ENCODE peak calls at places on chromosome 10, in seven cellular contexts. E is lower lobe of right lung; U is Peyer's patch; M is CD8-positive, alpha-beta T cell; Z is breast epithelium; S is small intestine; G is DND-41. H is an unnamed sample.

GRCh38 chr10:117259279-117259678 is 18.4 kb downstream of the SLC18A2 start:
- DNase-seq in M (no peak), E (no peak), U (no peak), Z (no peak), G (no peak), S (no peak), H (no peak)

GRCh38 chr10:58700576-58700975 is 187.9 kb downstream of the BICC1 start:
- DNase-seq in E (no peak), M (no peak), S (no peak), G (no peak), U (no peak), Z (no peak), H (no peak)

GRCh38 chr10:25745976-25746375 is 188.1 kb upstream of the MYO3A start:
- DNase-seq in M (no peak), E (no peak), G (no peak), S (no peak), Z (no peak), U (no peak), H (no peak)

GRCh38 chr10:24916365-24916764 is 36.0 kb downstream of the PRTFDC1 start:
- DNase-seq in M (no peak), S (no peak), E (no peak), G (no peak), U (no peak), Z (no peak), H (no peak)

GRCh38 chr10:33333260-33334169 is 952 bp downstream of the NRP1 start:
- DNase-seq in S (peak; percentile 41), G (peak; percentile 75), M (no peak), E (no peak), U (peak; percentile 50), Z (no peak), H (no peak)

GRCh38 chr10:30583778-30584415 is 45.7 kb downstream of the LYZL2 start:
- DNase-seq in U (peak; percentile 84), Z (peak; percentile 83), M (no peak), E (peak; percentile 68), S (peak; percentile 88), G (no peak), H (peak; percentile 39)

GRCh38 chr10:5396545-5396944 is 8.1 kb downstream of the TUBAL3 start:
- DNase-seq in E (no peak), U (no peak), M (no peak), G (no peak), Z (no peak), S (no peak), H (no peak)

GRCh38 chr10:108629843-108630242 is 1293.5 kb downstream of the XPNPEP1 start:
- DNase-seq in M (no peak), E (no peak), U (no peak), G (no peak), S (no peak), Z (no peak), H (no peak)

GRCh38 chr10:97151307-97151914 is 34.3 kb downstream of the SLIT1 start:
- DNase-seq in S (no peak), U (no peak), Z (no peak), M (no peak), E (no peak), G (no peak), H (no peak)

GRCh38 chr10:118166951-118167350 is 120.2 kb upstream of the RAB11FIP2 start:
- DNase-seq in E (no peak), M (no peak), S (no peak), U (no peak), G (no peak), Z (no peak), H (no peak)

GRCh38 chr10:24645784-24646183 is 77.9 kb downstream of the ARHGAP21 start:
- DNase-seq in M (no peak), S (peak; percentile 18), G (peak; percentile 60), Z (no peak), U (no peak), E (no peak), H (no peak)

GRCh38 chr10:131259535-131259934 is 52.0 kb downstream of the TCERG1L start:
- DNase-seq in S (no peak), E (peak; percentile 28), U (no peak), G (no peak), M (no peak), Z (peak; percentile 24), H (no peak)

GRCh38 chr10:114207349-114207748 is 28.2 kb downstream of the TDRD1 start:
- DNase-seq in E (no peak), G (no peak), Z (no peak), M (no peak), U (no peak), S (no peak), H (no peak)

GRCh38 chr10:68333905-68334431 is 1.2 kb upstream of the PBLD start:
- DNase-seq in E (no peak), G (no peak), M (no peak), S (no peak), Z (no peak), U (no peak), H (no peak)

GRCh38 chr10:68332259-68333057 is at the start of gene PBLD:
- DNase-seq in E (peak; percentile 81), M (peak; percentile 37), S (peak; percentile 84), G (peak; percentile 77), Z (peak; percentile 76), U (peak; percentile 85), H (peak; percentile 67)

GRCh38 chr10:68334672-68335467 is 2.1 kb upstream of the PBLD start:
- DNase-seq in U (no peak), G (no peak), M (no peak), E (no peak), S (no peak), Z (no peak), H (no peak)

GRCh38 chr10:68333058-68333395 is 299 bp upstream of the PBLD start:
- DNase-seq in G (no peak), S (no peak), Z (no peak), U (no peak), E (no peak), M (no peak), H (no peak)

GRCh38 chr10:68333452-68333851 is 724 bp upstream of the PBLD start:
- DNase-seq in E (no peak), M (no peak), S (no peak), G (no peak), U (no peak), Z (no peak), H (no peak)
- H3K27ac ChIP-seq in E (peak overlapping the region; percentile 99), M (peak overlapping the region; percentile 99), S (no peak overlapping the region), G (peak overlapping the region; percentile 99), U (peak overlapping the region; percentile 97), Z (peak overlapping the region; percentile 99), H (peak overlapping the region; percentile 98)

DNA sequence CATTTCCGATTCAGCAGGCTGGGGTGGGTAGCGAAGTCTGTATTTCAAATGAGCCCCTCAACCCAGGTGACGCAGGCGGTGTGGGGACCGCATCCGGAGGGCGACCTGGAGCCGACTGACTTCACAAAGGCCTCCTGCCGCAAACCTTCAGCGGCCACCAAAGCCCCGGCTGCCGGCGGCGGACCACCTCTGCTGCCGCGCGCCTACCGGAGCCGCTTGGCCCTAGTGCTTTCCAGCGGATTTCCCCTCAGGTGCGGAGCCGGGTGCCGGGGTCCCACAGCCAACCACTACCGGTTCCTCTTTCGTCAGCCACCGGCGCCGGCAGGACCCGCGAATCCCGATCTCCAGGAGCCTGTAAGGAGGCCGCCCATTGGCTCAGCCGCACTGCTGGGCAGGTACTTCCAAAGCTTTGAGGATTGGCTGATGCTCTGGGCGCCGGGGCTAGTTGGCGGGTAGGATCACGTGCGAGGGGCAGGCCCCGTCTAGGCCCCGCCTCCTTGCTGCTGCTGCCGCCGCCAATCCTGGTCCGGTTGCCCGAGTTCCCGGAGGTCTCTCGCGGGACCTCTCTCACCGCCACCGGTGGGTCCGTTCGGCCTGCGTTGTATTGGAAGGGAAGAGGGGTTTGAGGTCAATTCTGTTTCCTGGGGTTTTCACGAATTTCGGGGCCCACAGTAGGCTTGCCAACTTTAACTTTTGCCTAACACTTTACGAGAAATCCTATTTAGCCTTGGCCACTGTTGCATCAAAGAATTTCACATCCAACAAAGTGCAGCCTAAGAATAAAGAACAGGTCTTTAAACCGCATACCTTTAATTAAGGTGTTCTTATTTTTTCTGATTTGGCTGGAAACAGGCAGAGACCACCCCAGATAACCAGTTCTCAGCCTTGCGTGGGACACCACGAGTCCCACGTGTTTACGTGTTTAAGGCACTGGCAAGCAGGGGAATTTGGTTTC is at the start of gene GSTO2:
- DNase-seq in M (peak; percentile 94), E (peak; percentile 100), S (peak; percentile 99), Z (peak; percentile 99), G (peak; percentile 99), U (peak; percentile 100), H (peak; percentile 97)
- H3K27ac ChIP-seq in M (peak within 1 kb of the TSS; percentile 90), E (peak within 1 kb of the TSS; percentile 89), S (peak within 1 kb of the TSS; percentile 94), Z (peak within 1 kb of the TSS; percentile 96), G (peak within 1 kb of the TSS; percentile 87), U (peak within 1 kb of the TSS; percentile 91), H (peak within 1 kb of the TSS; percentile 80)

GRCh38 chr10:16992611-16993119 is 136.9 kb downstream of the CUBN start:
- DNase-seq in Z (no peak), E (no peak), S (no peak), M (no peak), U (no peak), G (no peak), H (no peak)
- H3K27ac ChIP-seq in Z (no peak overlapping the region), E (no peak overlapping the region), S (no peak overlapping the region), M (no peak overlapping the region), U (no peak overlapping the region), G (no peak overlapping the region), H (no peak overlapping the region)

GRCh38 chr10:68599754-68600040 is 39.6 kb downstream of the TET1 start:
- DNase-seq in U (no peak), M (no peak), S (no peak), E (no peak), G (no peak), Z (no peak), H (no peak)
- H3K27ac ChIP-seq in U (peak overlapping the region; percentile 18), M (no peak overlapping the region), S (peak overlapping the region; percentile 80), E (peak overlapping the region; percentile 74), G (peak overlapping the region; percentile 87), Z (peak overlapping the region; percentile 59), H (peak overlapping the region; percentile 87)

DNA sequence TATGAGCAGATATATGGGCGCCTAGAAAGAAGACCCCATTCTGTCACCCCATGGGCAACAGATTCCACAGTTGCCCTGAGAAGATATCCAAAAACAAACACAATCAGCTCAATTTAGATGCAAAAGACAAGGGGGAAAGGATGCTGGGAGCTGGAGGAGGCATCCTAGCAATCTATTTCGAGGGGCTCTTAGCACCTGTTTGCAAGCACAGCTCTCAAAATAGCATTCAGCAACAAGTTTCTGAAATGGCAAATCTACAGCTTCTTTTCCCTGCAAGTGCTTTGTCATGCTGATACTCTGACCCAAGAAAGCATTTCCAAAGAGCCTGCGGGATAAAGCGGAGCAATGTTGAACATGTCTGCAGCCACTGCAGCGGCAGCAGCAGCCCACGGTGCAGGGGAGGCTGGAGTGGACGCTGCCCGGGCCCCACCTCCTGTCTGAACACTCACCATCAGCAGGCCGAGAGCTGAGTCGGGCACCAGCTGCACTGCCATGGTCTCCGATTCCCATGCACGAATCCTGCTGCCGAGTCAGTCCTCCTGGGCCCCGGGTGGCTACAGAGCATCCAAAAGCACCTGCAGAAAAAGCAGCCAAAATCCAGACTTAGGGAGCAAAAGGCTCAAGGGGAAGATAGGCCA is 996 bp downstream of the FRMD4A start:
- DNase-seq in E (peak; percentile 28), Z (no peak), G (no peak), U (no peak), S (no peak), M (no peak), H (no peak)
- H3K27ac ChIP-seq in E (no peak overlapping the region), Z (no peak overlapping the region), G (no peak overlapping the region), U (no peak overlapping the region), S (no peak overlapping the region), M (no peak overlapping the region), H (no peak overlapping the region)